ENCODE peak calls at places on chromosomes 12 and 14, in six cellular contexts. Q is mesenchymal stem cell, K is H1, E is H9, N is IMR-90, X is trophoblast cell. H is an unnamed sample.

GRCh38 chr14:104678346-104678745 is 11.1 kb upstream of the INF2 start:
- DNase-seq in Q (peak; percentile 63), K (peak; percentile 72), E (no peak), N (peak; percentile 34), X (no peak), H (no peak)

GRCh38 chr12:129844662-129845061 is 59.2 kb downstream of the TMEM132D start:
- DNase-seq in Q (no peak), K (no peak), E (no peak), N (no peak), X (no peak), H (no peak)

GRCh38 chr14:31020834-31021575 is 4.4 kb upstream of the AP4S1 start:
- DNase-seq in Q (no peak), K (no peak), E (no peak), N (no peak), X (no peak), H (no peak)

GRCh38 chr12:92394895-92395294 is 249.2 kb upstream of the BTG1 start:
- DNase-seq in Q (no peak), K (no peak), E (no peak), N (no peak), X (no peak), H (no peak)

GRCh38 chr12:12159988-12160387 is 89.2 kb downstream of the BCL2L14 start:
- DNase-seq in Q (no peak), K (no peak), E (no peak), N (peak; percentile 53), X (no peak), H (no peak)

GRCh38 chr14:31864937-31865855 is 211.9 kb upstream of the ARHGAP5 start:
- DNase-seq in Q (no peak), K (no peak), E (no peak), N (no peak), X (no peak), H (no peak)

GRCh38 chr12:40650038-40650704 is 42.1 kb upstream of the CNTN1 start:
- DNase-seq in Q (no peak), K (no peak), E (peak; percentile 76), N (no peak), X (no peak), H (no peak)

GRCh38 chr12:96248532-96248931 is 54.4 kb downstream of the ELK3 start:
- DNase-seq in Q (no peak), K (no peak), E (no peak), N (no peak), X (peak; percentile 69), H (no peak)

GRCh38 chr12:46361667-46362034 is 10.9 kb downstream of the SLC38A2 start:
- DNase-seq in Q (no peak), K (no peak), E (no peak), N (no peak), X (no peak), H (no peak)

GRCh38 chr12:6828671-6829531 is 694 bp downstream of the P3H3 start:
- DNase-seq in Q (no peak), K (peak; percentile 81), E (peak; percentile 80), N (peak; percentile 50), X (no peak), H (no peak)

GRCh38 chr12:6827437-6827894 is 741 bp upstream of the P3H3 start:
- DNase-seq in Q (peak; percentile 91), K (peak; percentile 91), E (peak; percentile 95), N (peak; percentile 79), X (peak; percentile 33), H (peak; percentile 83)

GRCh38 chr12:6829532-6830220 is 1.5 kb downstream of the P3H3 start:
- DNase-seq in Q (peak; percentile 77), K (peak; percentile 73), E (peak; percentile 78), N (peak; percentile 43), X (no peak), H (no peak)

GRCh38 chr12:6826734-6827436 is 1.3 kb upstream of the P3H3 start:
- DNase-seq in Q (no peak), K (no peak), E (no peak), N (no peak), X (no peak), H (no peak)

GRCh38 chr12:6827982-6828670 is at the start of gene P3H3:
- DNase-seq in Q (peak; percentile 80), K (peak; percentile 76), E (peak; percentile 73), N (peak; percentile 47), X (peak; percentile 18), H (no peak)
- H3K23ac ChIP-seq in Q (no peak within 1 kb of the TSS), K (no peak within 1 kb of the TSS), E (no peak within 1 kb of the TSS), N (peak within 1 kb of the TSS; percentile 97), X (no peak within 1 kb of the TSS), H (peak within 1 kb of the TSS; percentile 98)

GRCh38 chr12:84919271-84919670 is 6.7 kb upstream of the SLC6A15 start:
- DNase-seq in Q (no peak), K (no peak), E (no peak), N (peak; percentile 43), X (no peak), H (no peak)

GRCh38 chr12:84922721-84923120 is 10.1 kb upstream of the SLC6A15 start:
- DNase-seq in Q (peak; percentile 28), K (no peak), E (no peak), N (peak; percentile 0), X (peak; percentile 62), H (no peak)

GRCh38 chr12:84924956-84925355 is 12.4 kb upstream of the SLC6A15 start:
- DNase-seq in Q (peak; percentile 64), K (no peak), E (no peak), N (peak; percentile 23), X (no peak), H (no peak)

DNA sequence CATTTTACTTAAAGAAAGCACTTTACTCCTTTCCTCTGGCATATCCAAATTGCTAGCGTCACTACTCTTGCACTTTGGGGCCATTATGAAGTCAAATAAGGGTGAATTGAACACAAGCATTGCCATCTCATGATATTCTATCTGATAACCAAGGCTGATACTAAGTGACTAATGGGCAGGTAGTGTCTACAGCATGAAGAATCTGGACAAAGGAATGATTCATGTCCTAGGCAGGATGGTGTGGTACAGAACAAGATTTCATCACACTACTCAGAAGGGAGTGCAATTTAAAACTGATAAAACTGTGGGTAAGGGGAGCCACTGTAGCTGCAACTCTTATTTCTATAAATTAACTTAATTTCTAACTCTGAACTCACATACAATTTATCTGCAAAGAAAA is 7.7 kb upstream of the SLC6A15 start:
- DNase-seq in Q (no peak), K (no peak), E (no peak), N (peak; percentile 4), X (peak; percentile 49), H (no peak)
- H3K14ac ChIP-seq in Q (no peak overlapping the region), K (no peak overlapping the region), E (no peak overlapping the region), N (no peak overlapping the region), X (no peak overlapping the region), H (no peak overlapping the region)

DNA sequence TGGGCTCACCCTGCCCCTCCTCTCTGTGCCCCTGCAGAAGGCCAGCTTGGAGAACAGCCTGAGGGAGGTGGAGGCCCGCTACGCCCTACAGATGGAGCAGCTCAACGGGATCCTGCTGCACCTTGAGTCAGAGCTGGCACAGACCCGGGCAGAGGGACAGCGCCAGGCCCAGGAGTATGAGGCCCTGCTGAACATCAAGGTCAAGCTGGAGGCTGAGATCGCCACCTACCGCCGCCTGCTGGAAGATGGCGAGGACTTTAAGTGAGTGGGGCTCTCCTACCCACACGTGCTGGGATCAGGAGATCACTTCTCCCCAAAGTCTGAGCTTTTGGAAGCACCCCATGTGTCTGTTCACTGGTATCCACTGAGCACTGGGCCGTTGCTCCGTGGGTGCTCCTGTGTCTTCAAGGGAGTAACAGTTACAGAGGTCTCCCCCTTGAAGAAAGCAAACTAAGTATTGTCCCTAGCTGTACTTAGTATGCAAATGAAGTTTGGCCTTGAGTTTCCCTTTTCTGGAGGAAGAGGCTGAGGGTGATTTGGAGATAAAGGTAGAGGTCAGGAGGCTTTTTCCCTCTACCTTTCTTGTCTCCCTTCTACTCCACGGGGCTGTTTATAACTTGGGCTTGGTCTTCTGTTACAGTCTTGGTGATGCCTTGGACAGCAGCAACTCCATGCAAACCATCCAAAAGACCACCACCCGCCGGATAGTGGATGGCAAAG is 3.3 kb downstream of the KRT18 start:
- DNase-seq in Q (no peak), K (no peak), E (no peak), N (no peak), X (peak; percentile 40), H (no peak)
- H3K27ac ChIP-seq in Q (no peak overlapping the region), K (no peak overlapping the region), E (no peak overlapping the region), N (no peak overlapping the region), X (peak overlapping the region; percentile 80), H (no peak overlapping the region)

DNA sequence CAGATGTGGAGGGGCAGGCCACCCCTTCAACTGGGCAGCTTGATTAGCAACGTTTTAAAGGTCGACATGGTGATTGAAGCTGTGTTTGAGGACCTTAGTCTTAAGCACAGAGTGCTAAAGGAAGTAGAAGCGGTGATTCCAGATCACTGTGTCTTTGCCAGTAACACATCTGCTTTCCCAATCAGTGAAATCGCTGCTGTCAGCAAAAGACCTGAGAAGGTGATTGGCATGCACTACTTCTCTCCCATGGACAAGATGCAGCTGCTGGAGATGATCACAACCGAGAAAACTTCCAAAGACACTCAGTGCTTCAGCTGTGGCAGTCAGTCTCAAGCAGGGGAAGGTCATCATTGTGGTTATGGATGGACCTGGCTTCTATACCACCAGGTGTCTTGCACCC is 23.9 kb upstream of the AICDA start:
- DNase-seq in Q (no peak), K (no peak), E (no peak), N (no peak), X (no peak), H (no peak)
- H3K23ac ChIP-seq in Q (no peak overlapping the region), K (no peak overlapping the region), E (no peak overlapping the region), N (no peak overlapping the region), X (no peak overlapping the region), H (no peak overlapping the region)

GRCh38 chr14:99467338-99468075 is 13.2 kb downstream of the SETD3 start:
- DNase-seq in Q (no peak), K (no peak), E (no peak), N (no peak), X (no peak), H (no peak)

GRCh38 chr14:99465288-99465687 is 15.4 kb downstream of the SETD3 start:
- DNase-seq in Q (no peak), K (no peak), E (no peak), N (no peak), X (no peak), H (no peak)

GRCh38 chr14:99468836-99469592 is 11.6 kb downstream of the SETD3 start:
- DNase-seq in Q (no peak), K (no peak), E (no peak), N (peak; percentile 32), X (no peak), H (no peak)

GRCh38 chr14:99466719-99467118 is 13.9 kb downstream of the SETD3 start:
- DNase-seq in Q (no peak), K (no peak), E (no peak), N (no peak), X (no peak), H (no peak)

DNA sequence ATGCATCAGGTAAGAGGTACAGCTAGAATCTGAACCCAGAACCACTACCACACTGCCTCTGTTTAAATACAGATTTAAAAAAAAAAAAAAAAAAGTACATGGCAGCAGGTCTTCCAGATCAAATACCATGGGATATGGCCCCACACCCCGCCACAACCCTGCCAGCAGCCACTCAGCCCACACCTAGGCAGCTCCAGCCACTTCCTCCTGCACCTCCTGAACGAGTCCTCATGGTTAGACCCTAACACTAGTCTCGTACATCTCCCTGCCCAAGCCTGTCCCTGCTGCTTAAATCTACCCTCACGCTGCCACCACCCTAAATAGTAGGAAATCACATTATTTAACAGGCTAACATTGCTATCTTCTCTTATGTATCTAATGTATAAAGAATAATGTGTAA is 12.6 kb downstream of the SETD3 start:
- DNase-seq in Q (no peak), K (no peak), E (no peak), N (no peak), X (no peak), H (no peak)
- H3K14ac ChIP-seq in Q (no peak overlapping the region), K (no peak overlapping the region), E (no peak overlapping the region), N (no peak overlapping the region), X (no peak overlapping the region), H (no peak overlapping the region)

GRCh38 chr12:55647027-55647426 is 10.3 kb downstream of the OR10P1 start:
- DNase-seq in Q (no peak), K (no peak), E (no peak), N (no peak), X (no peak), H (no peak)
- H3K27ac ChIP-seq in Q (no peak overlapping the region), K (no peak overlapping the region), E (no peak overlapping the region), N (no peak overlapping the region), X (no peak overlapping the region), H (no peak overlapping the region)

GRCh38 chr12:132664206-132665148 is 22.7 kb downstream of the POLE start:
- DNase-seq in Q (no peak), K (no peak), E (no peak), N (no peak), X (no peak), H (no peak)
- H3K23ac ChIP-seq in Q (no peak overlapping the region), K (no peak overlapping the region), E (no peak overlapping the region), N (no peak overlapping the region), X (no peak overlapping the region), H (peak overlapping the region; percentile 68)

H was measured in neuronal stem cell.